ENCODE peak calls at places on chromosome 15, in six cellular contexts. E is right cardiac atrium, O is cardiac fibroblast, Z is ovary, L is GM12865, B is heart left ventricle. F is an unnamed sample.

GRCh38 chr15:92124669-92125068 is 269.0 kb upstream of the ST8SIA2 start:
- DNase-seq in E (no peak), O (no peak), Z (no peak), L (no peak), B (no peak), F (no peak)

GRCh38 chr15:63915209-63915887 is 81.6 kb upstream of the HERC1 start:
- DNase-seq in E (no peak), O (no peak), Z (no peak), L (no peak), B (no peak), F (no peak)

GRCh38 chr15:62988701-62989100 is 53.8 kb upstream of the TPM1 start:
- DNase-seq in E (no peak), O (no peak), Z (no peak), L (no peak), B (no peak), F (no peak)

GRCh38 chr15:59018833-59019232 is 31.4 kb downstream of the RNF111 start:
- DNase-seq in E (no peak), O (no peak), Z (no peak), L (peak), B (no peak), F (no peak)

GRCh38 chr15:70777156-70777926 is 14.0 kb upstream of the UACA start:
- DNase-seq in E (no peak), O (no peak), Z (no peak), L (peak), B (no peak), F (no peak)

GRCh38 chr15:76398301-76398700 is 61.7 kb downstream of the ISL2 start:
- DNase-seq in E (no peak), O (no peak), Z (no peak), L (no peak), B (no peak), F (no peak)

GRCh38 chr15:39777497-39777896 is 5.1 kb downstream of the FSIP1 start:
- DNase-seq in E (no peak), O (no peak), Z (no peak), L (peak), B (no peak), F (no peak)

GRCh38 chr15:77986891-77987764 is 90.4 kb downstream of the TBC1D2B start:
- DNase-seq in E (peak), O (no peak), Z (peak), L (no peak), B (no peak), F (no peak)

F was measured in A673.